ENCODE peak calls at places on chromosomes 16 and 17, in four cellular contexts. G is activated B cell treated with CpG ODN at 0.5 μM for 24 hours, P is bronchial epithelial cell, D is lower leg skin. M is an unnamed sample.

GRCh38 chr16:30535777-30536190 is 1.1 kb upstream of the ZNF747 start:
- DNase-seq in G (peak), P (peak), D (peak), M (peak)

GRCh38 chr17:40469805-40470675 is 26.8 kb downstream of the IGFBP4 start:
- DNase-seq in G (no peak), P (peak), D (no peak), M (no peak)

GRCh38 chr16:89106533-89107208 is 13.0 kb downstream of the ACSF3 start:
- DNase-seq in G (no peak), P (no peak), D (no peak), M (no peak)

GRCh38 chr17:40016692-40017000 is 1.4 kb downstream of the CSF3 start:
- DNase-seq in G (no peak), P (no peak), D (no peak), M (no peak)

GRCh38 chr17:14301279-14301760 is 439 bp downstream of the HS3ST3B1 start:
- DNase-seq in G (no peak), P (peak), D (no peak), M (no peak)

GRCh38 chr17:47949951-47950350 is 7.7 kb downstream of the PRR15L start:
- DNase-seq in G (no peak), P (no peak), D (no peak), M (no peak)

GRCh38 chr16:51392651-51393187 is 241.6 kb upstream of the SALL1 start:
- DNase-seq in G (no peak), P (peak), D (peak), M (no peak)

GRCh38 chr16:85729452-85729851 is 21.4 kb downstream of the C16orf74 start:
- DNase-seq in G (no peak), P (no peak), D (no peak), M (no peak)

GRCh38 chr16:49524578-49525315 is 151.1 kb downstream of the C16orf78 start:
- DNase-seq in G (no peak), P (no peak), D (no peak), M (peak)

GRCh38 chr16:50839356-50839755 is 97.5 kb downstream of the CYLD start:
- DNase-seq in G (no peak), P (no peak), D (no peak), M (no peak)

GRCh38 chr16:715448-716249 is 731 bp downstream of the METRN start:
- DNase-seq in G (peak), P (no peak), D (no peak), M (peak)

GRCh38 chr17:7739746-7740145 is 22.2 kb downstream of the DNAH2 start:
- DNase-seq in G (no peak), P (no peak), D (no peak), M (no peak)

GRCh38 chr16:73047536-73048291 is at the start of gene ZFHX3:
- DNase-seq in G (peak), P (peak), D (peak), M (peak)

GRCh38 chr16:29656688-29657523 is 6.1 kb upstream of the SPN start:
- DNase-seq in G (no peak), P (no peak), D (no peak), M (no peak)

GRCh38 chr17:55175788-55176425 is 88.9 kb upstream of the HLF start:
- DNase-seq in G (no peak), P (no peak), D (no peak), M (no peak)

GRCh38 chr16:29702307-29702706 is 23.3 kb downstream of the QPRT start:
- DNase-seq in G (no peak), P (no peak), D (no peak), M (no peak)

GRCh38 chr16:31421587-31421986 is 6.6 kb downstream of the COX6A2 start:
- DNase-seq in G (no peak), P (peak), D (no peak), M (no peak)

GRCh38 chr16:54928421-54929089 is 2.1 kb upstream of the IRX5 start:
- DNase-seq in G (no peak), P (no peak), D (peak), M (peak)

GRCh38 chr17:699350-699749 is 15.3 kb downstream of the VPS53 start:
- DNase-seq in G (no peak), P (no peak), D (no peak), M (no peak)

GRCh38 chr17:73283250-73283649 is 21.6 kb upstream of the CPSF4L start:
- DNase-seq in G (no peak), P (no peak), D (no peak), M (no peak)

GRCh38 chr16:30064746-30065111 is 831 bp upstream of the ALDOA start:
- DNase-seq in G (no peak), P (no peak), D (no peak), M (no peak)

GRCh38 chr17:410674-411401 is 58.2 kb upstream of the RPH3AL start:
- DNase-seq in G (no peak), P (no peak), D (no peak), M (peak)

GRCh38 chr17:57856792-57857620 is 7.2 kb upstream of the MRPS23 start:
- DNase-seq in G (no peak), P (no peak), D (no peak), M (no peak)

GRCh38 chr16:1300664-1301476 is 8.6 kb upstream of the UBE2I start:
- DNase-seq in G (peak), P (no peak), D (peak), M (peak)

GRCh38 chr17:17849863-17850373 is 13.1 kb upstream of the SREBF1 start:
- DNase-seq in G (no peak), P (no peak), D (no peak), M (no peak)
- TF ChIP-seq CTCF in G (no peak), P (no peak), D (no peak), M (peak)

DNA sequence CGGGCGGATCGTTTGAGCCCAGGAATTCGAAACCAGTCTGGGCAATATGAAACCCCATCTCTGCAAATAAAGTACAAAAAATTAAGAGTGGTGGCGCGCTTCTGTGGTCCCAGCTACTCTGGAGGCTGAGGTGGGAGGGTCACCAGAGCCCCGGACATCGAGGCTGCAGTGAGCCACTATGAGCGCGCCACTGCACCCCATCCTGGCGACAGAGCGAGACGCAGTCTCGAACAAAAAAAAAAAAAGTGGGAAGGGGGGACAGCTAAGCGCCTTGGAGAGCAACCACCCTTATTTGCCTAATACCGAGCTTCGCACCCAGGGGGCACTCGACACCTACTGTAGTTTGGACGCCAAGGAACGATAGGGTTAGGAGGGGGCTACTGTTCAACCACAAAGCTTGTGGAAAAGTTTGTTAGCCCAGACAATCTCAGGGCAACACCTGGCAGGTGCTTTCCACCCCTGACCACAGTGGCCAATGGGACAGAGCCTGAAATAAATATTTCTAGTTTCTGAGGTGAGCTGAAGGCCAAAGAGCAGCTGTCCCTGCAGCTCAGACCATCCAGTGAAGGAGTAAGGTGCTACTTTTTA is 847 bp upstream of the PSMC3IP start:
- DNase-seq in G (peak), P (peak), D (peak), M (peak)
- TF ChIP-seq CTCF in G (peak), P (peak), D (peak), M (peak)

GRCh38 chr16:68951991-68952877 is 108.9 kb downstream of the TANGO6 start:
- DNase-seq in G (no peak), P (peak), D (no peak), M (no peak)

GRCh38 chr16:68960910-68961309 is 117.6 kb downstream of the TANGO6 start:
- DNase-seq in G (no peak), P (no peak), D (no peak), M (no peak)

GRCh38 chr16:68954871-68955635 is 111.7 kb downstream of the TANGO6 start:
- DNase-seq in G (no peak), P (no peak), D (no peak), M (no peak)
- TF ChIP-seq CTCF in G (no peak), P (no peak), D (no peak), M (no peak)

GRCh38 chr16:56360117-56361008 is 65.0 kb downstream of the AMFR start:
- DNase-seq in G (peak), P (no peak), D (peak), M (no peak)
- TF ChIP-seq CTCF in G (no peak), P (no peak), D (no peak), M (no peak)

GRCh38 chr17:63446218-63446980 is at the start of gene CYB561:
- DNase-seq in G (peak), P (peak), D (peak), M (no peak)
- TF ChIP-seq CTCF in G (no peak), P (peak), D (no peak), M (peak)

GRCh38 chr16:81201267-81201666 is 37.2 kb upstream of the BCO1 start:
- DNase-seq in G (no peak), P (no peak), D (no peak), M (no peak)

GRCh38 chr16:81195907-81196534 is 42.5 kb upstream of the BCO1 start:
- DNase-seq in G (no peak), P (no peak), D (no peak), M (no peak)

DNA sequence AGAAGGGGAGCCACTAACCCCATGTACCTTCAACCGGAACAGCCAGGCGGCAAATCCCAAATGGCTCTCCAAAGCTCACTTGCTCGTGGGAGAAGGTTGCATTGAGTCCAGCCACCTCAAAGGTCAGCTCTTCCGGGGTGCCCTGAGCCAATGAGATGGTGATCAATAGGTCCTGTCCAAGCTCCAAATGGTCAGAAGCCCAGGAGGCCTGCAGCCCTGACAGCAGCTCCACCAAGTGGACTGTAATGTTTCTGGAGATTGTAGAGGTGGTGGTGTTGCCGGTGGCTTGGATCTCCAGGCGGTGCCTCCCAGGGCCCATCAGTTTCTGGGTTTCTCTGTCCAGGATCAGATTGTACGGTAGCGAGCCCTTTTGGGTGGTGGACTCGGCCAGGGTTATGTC is 39.9 kb upstream of the BCO1 start:
- DNase-seq in G (no peak), P (no peak), D (no peak), M (no peak)
- TF ChIP-seq CTCF in G (no peak), P (peak), D (no peak), M (no peak)